ENCODE peak calls at places on chromosome 18, in nine cellular contexts. S, L, G, B, Z, Q, I, W and D are unnamed samples. For H4K20me1 and H3K9me3, the result is how much of the 10 kb centered on the place peaks cover.

GRCh38 chr18:68177807-68178702 is 536.9 kb downstream of the TMX3 start:
- DNase-seq in Z (no peak), S (no peak), L (no peak), B (peak), Q (no peak), G (no peak), I (peak), W (peak), D (no peak)

GRCh38 chr18:58847383-58848071 is 17.1 kb upstream of the ZNF532 start:
- DNase-seq in B (no peak), L (peak), G (peak), S (no peak), Q (no peak), W (no peak), Z (no peak), I (no peak), D (no peak)

GRCh38 chr18:24463233-24463775 is 2.9 kb downstream of the HRH4 start:
- DNase-seq in Z (no peak), B (no peak), W (no peak), L (no peak), S (no peak), I (no peak), Q (no peak), G (no peak), D (no peak)

GRCh38 chr18:21672868-21673267 is 31.7 kb downstream of the ABHD3 start:
- DNase-seq in L (no peak), Q (no peak), G (no peak), S (no peak), I (peak), Z (no peak), W (peak), B (peak), D (no peak)

GRCh38 chr18:63022429-63023022 is 297.0 kb downstream of the BCL2 start:
- DNase-seq in W (no peak), I (no peak), Z (no peak), Q (no peak), B (no peak), G (peak), L (peak), S (no peak), D (peak)

GRCh38 chr18:57437782-57438668 is 2.9 kb downstream of the ONECUT2 start:
- DNase-seq in L (peak), Z (no peak), Q (no peak), I (peak), S (no peak), B (peak), W (peak), G (peak), D (no peak)

GRCh38 chr18:59744271-59744721 is 47.1 kb upstream of the CCBE1 start:
- DNase-seq in S (no peak), I (no peak), Q (no peak), B (peak), Z (no peak), G (no peak), L (no peak), W (peak), D (no peak)

GRCh38 chr18:56748698-56749268 is 97.6 kb downstream of the WDR7 start:
- DNase-seq in W (peak), I (peak), S (peak), B (peak), Q (peak), Z (peak), L (no peak), G (peak), D (no peak)

DNA sequence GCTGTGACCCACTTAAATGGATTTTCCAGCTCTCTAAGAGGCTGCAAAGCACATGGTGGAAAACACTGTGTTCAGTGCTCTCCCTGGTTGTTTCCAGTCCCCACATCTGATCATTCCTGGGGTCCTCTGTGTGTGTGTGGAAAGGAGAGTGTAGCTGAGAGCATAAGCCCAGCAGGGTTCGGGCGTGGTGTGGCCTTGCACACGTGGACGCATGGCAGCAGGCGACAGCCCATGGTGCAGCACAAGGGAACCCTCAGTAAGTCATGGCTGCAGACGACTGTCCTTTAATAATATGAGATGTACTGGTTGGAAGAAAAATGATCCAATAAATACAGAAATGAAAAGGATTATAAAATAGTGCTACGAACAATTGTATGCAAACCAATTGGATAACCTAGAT is 95.5 kb downstream of the FAM210A start:
- DNase-seq in S (no peak), L (no peak), B (no peak), Z (no peak), W (no peak), Q (no peak), I (no peak), G (no peak), D (no peak)
- H4K20me1 ChIP-seq in S (under half), L (under half), B (under half), Z (under half), W (under half), Q (under half), I (under half), G (under half), D (half or more)

GRCh38 chr18:78563110-78563509 is 416.5 kb upstream of the SALL3 start:
- DNase-seq in G (no peak), L (no peak), I (no peak), S (no peak), Z (no peak), Q (no peak), W (no peak), B (no peak), D (no peak)

GRCh38 chr18:78559584-78559983 is 420.0 kb upstream of the SALL3 start:
- DNase-seq in S (no peak), I (no peak), Z (no peak), W (no peak), L (no peak), G (no peak), B (no peak), Q (no peak), D (no peak)

GRCh38 chr18:78562446-78563020 is 417.1 kb upstream of the SALL3 start:
- DNase-seq in W (no peak), B (no peak), Q (no peak), Z (no peak), G (peak), L (no peak), S (no peak), I (no peak), D (no peak)

GRCh38 chr18:78564030-78564429 is 415.6 kb upstream of the SALL3 start:
- DNase-seq in Z (no peak), G (no peak), L (no peak), W (no peak), S (no peak), B (no peak), I (no peak), Q (no peak), D (no peak)

DNA sequence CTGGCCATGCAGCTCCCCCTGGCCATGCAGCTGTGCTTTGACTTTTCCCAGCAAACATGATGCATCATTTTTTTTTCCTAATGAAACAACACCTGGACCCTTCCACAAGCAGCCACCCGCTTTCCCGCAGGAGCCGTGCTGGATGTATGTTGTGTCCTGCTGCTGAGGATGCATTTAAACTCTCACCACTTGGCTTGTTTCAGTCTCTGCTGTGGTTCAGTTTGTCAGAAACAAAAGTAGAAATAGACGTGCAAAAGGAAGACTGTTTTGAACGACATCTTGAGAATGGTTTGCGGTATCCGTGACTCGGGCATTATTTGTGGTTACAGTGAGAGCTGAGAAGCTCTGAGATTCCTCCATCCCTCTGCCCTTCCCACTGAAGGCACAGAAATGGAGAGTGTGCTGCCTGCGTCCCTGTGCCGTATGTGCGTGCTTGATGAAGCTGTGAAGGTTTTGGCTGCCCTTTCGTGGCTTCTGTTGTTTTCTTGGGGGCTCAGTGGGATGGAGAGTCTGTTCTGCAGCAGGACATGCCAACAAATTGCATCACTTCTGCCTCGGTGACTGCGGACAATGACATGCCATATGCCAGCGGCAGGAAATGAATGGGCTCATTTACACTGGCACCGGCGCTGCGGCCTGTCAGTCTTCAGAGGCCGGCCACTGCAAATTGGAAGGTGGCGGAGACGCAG is 417.7 kb upstream of the SALL3 start:
- DNase-seq in W (no peak), I (no peak), B (no peak), S (no peak), Q (no peak), Z (no peak), G (peak), L (no peak), D (no peak)
- H3K9me3 ChIP-seq in W (under half), I (under half), B (under half), S (under half), Q (under half), Z (under half), G (under half), L (under half), D (under half)

GRCh38 chr18:76369791-76370555 is 125.1 kb downstream of the ZNF516 start:
- DNase-seq in L (no peak), B (no peak), I (no peak), W (no peak), Z (no peak), S (no peak), G (no peak), Q (no peak), D (no peak)
- H4K20me1 ChIP-seq in L (under half), B (under half), I (under half), W (under half), Z (under half), S (under half), G (half or more), Q (under half), D (under half)

DNA sequence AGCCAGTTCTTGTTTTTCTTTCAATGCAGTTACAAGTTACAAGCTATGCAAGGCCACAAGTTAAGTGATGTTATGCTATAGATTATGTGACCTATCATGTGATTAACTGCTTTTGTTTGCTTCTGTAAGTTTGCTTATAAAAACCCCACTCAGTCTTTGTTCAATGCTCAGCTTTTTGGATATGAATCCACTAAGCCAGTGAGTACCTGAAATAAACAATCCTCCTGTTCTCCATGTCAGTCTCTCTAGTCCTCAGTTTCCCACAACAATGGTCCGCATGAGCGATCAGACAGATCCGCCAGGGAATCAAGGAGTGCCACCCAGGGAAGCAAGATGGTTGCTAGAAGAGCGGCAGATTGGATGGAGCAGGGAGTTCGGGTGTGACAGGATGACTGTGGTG is 30.7 kb upstream of the ZNF236 start:
- DNase-seq in L (no peak), G (no peak), Z (no peak), B (no peak), W (no peak), S (no peak), Q (no peak), I (no peak), D (no peak)
- H3K9me3 ChIP-seq in L (under half), G (under half), Z (under half), B (under half), W (under half), S (under half), Q (under half), I (under half), D (under half)

DNA sequence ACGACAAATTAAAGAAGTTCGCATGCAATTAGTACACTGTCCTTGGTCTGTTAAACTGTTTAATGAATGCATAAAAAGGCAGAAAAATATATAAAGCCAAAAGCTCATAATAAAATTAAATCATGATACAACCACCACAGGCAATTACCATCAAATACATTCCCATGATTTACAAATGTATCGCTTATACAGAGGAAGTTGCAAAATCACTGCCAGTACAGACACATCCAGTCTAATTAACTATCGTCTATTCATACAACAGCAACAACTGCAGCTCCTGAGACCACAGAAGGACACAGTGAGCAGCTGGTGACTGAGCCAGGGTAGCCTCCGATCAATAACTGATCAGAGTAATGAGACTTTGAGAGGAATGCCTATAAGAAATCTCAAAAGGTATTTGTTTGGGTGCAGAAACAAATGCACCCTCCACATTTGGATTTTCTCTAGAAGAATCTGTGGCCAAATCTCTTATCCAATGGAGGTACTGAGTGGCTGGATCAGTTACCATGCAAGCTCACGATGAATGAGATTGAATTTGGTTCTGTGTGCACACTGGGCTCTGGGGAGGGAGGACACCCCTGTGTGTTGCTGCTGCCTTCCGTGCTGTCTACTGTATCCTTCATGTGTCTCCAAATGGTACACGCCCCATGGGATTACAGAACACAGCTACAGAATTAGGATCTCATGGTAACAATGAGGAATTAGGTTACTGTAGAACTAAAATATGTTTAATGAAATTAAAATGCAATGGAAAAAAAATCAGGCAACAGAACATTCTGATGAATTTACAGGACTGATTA is 119.6 kb downstream of the MBP start:
- DNase-seq in W (peak), L (no peak), Q (no peak), I (no peak), Z (no peak), S (no peak), B (no peak), G (no peak), D (no peak)
- H4K20me1 ChIP-seq in W (under half), L (under half), Q (under half), I (under half), Z (under half), S (under half), B (under half), G (under half), D (under half)

DNA sequence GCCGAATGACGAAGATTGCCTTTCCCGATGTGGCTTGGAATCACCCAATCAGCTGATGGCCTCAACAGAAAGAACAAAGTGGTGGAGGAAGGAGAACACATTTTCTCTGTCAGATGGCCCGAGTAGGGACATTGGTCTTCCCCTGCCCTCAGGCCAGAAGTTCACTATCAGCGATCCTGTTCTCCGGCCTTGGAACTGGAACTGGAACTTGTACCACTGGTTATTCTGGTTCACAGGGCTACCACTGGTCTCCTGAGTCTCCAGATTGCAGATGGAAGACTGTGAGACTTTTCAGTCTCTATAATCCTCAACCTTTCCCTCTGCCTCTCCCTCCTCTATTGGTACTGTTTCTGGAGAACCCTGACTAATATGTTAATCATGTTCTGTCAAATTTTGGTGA is 180.4 kb downstream of the ANKRD30B start:
- DNase-seq in I (no peak), B (no peak), Q (no peak), S (no peak), W (no peak), L (no peak), G (no peak), Z (no peak), D (no peak)
- H3K9me3 ChIP-seq in I (under half), B (under half), Q (under half), S (under half), W (under half), L (half or more), G (under half), Z (under half), D (under half)